ENCODE peak calls at places on chromosomes 6 and 20, in six cellular contexts. One of them, this sample, is unnamed.

GRCh38 chr6:121897337-121897760 is 461.9 kb downstream of the GJA1 start:
- DNase-seq in activated CD4-positive, alpha-beta T cell treated with anti-CD3 and anti-CD28 coated beads, Interleukin-2, amount 50 U/mL, for 1 hour: no peak
- DNase-seq in glutamatergic neuron: no peak
- DNase-seq in T-cell: no peak
- DNase-seq in nephron progenitor cell: no peak
- DNase-seq in GM12892: no peak
- DNase-seq in this sample: no peak

GRCh38 chr20:36862857-36863668 is 12.9 kb upstream of the TLDC2 start:
- DNase-seq in activated CD4-positive, alpha-beta T cell treated with anti-CD3 and anti-CD28 coated beads, Interleukin-2, amount 50 U/mL, for 1 hour: no peak
- DNase-seq in glutamatergic neuron: peak
- DNase-seq in T-cell: no peak
- DNase-seq in nephron progenitor cell: peak
- DNase-seq in GM12892: no peak
- DNase-seq in this sample: no peak

GRCh38 chr6:15621203-15622044 is 41.4 kb downstream of the DTNBP1 start:
- DNase-seq in activated CD4-positive, alpha-beta T cell treated with anti-CD3 and anti-CD28 coated beads, Interleukin-2, amount 50 U/mL, for 1 hour: no peak
- DNase-seq in glutamatergic neuron: peak
- DNase-seq in T-cell: no peak
- DNase-seq in nephron progenitor cell: peak
- DNase-seq in GM12892: peak
- DNase-seq in this sample: no peak

GRCh38 chr6:138430361-138431145 is 26.5 kb downstream of the HEBP2 start:
- DNase-seq in activated CD4-positive, alpha-beta T cell treated with anti-CD3 and anti-CD28 coated beads, Interleukin-2, amount 50 U/mL, for 1 hour: no peak
- DNase-seq in glutamatergic neuron: no peak
- DNase-seq in T-cell: no peak
- DNase-seq in nephron progenitor cell: no peak
- DNase-seq in GM12892: no peak
- DNase-seq in this sample: peak

GRCh38 chr6:72940265-72940664 is 285.0 kb downstream of the KHDC1L start:
- DNase-seq in activated CD4-positive, alpha-beta T cell treated with anti-CD3 and anti-CD28 coated beads, Interleukin-2, amount 50 U/mL, for 1 hour: no peak
- DNase-seq in glutamatergic neuron: no peak
- DNase-seq in T-cell: no peak
- DNase-seq in nephron progenitor cell: no peak
- DNase-seq in GM12892: no peak
- DNase-seq in this sample: no peak

GRCh38 chr6:73901986-73902385 is 206.0 kb downstream of the CD109 start:
- DNase-seq in activated CD4-positive, alpha-beta T cell treated with anti-CD3 and anti-CD28 coated beads, Interleukin-2, amount 50 U/mL, for 1 hour: no peak
- DNase-seq in glutamatergic neuron: no peak
- DNase-seq in T-cell: no peak
- DNase-seq in nephron progenitor cell: no peak
- DNase-seq in GM12892: no peak
- DNase-seq in this sample: no peak

GRCh38 chr20:50251383-50251748 is 60.7 kb downstream of the CEBPB start:
- DNase-seq in activated CD4-positive, alpha-beta T cell treated with anti-CD3 and anti-CD28 coated beads, Interleukin-2, amount 50 U/mL, for 1 hour: no peak
- DNase-seq in glutamatergic neuron: no peak
- DNase-seq in T-cell: no peak
- DNase-seq in nephron progenitor cell: no peak
- DNase-seq in GM12892: no peak
- DNase-seq in this sample: no peak

GRCh38 chr20:5991623-5992441 is 41.4 kb downstream of the MCM8 start:
- DNase-seq in activated CD4-positive, alpha-beta T cell treated with anti-CD3 and anti-CD28 coated beads, Interleukin-2, amount 50 U/mL, for 1 hour: no peak
- DNase-seq in glutamatergic neuron: no peak
- DNase-seq in T-cell: no peak
- DNase-seq in nephron progenitor cell: no peak
- DNase-seq in GM12892: no peak
- DNase-seq in this sample: no peak

GRCh38 chr20:23078351-23078993 is 7.7 kb downstream of the CD93 start:
- DNase-seq in activated CD4-positive, alpha-beta T cell treated with anti-CD3 and anti-CD28 coated beads, Interleukin-2, amount 50 U/mL, for 1 hour: no peak
- DNase-seq in glutamatergic neuron: no peak
- DNase-seq in T-cell: no peak
- DNase-seq in nephron progenitor cell: no peak
- DNase-seq in GM12892: no peak
- DNase-seq in this sample: no peak

GRCh38 chr6:144064402-144064830 is 31.0 kb downstream of the SF3B5 start:
- DNase-seq in activated CD4-positive, alpha-beta T cell treated with anti-CD3 and anti-CD28 coated beads, Interleukin-2, amount 50 U/mL, for 1 hour: peak
- DNase-seq in glutamatergic neuron: peak
- DNase-seq in T-cell: peak
- DNase-seq in nephron progenitor cell: peak
- DNase-seq in GM12892: no peak
- DNase-seq in this sample: no peak

GRCh38 chr20:38579219-38579618 is 1.8 kb upstream of the ADIG start:
- DNase-seq in activated CD4-positive, alpha-beta T cell treated with anti-CD3 and anti-CD28 coated beads, Interleukin-2, amount 50 U/mL, for 1 hour: no peak
- DNase-seq in glutamatergic neuron: no peak
- DNase-seq in T-cell: no peak
- DNase-seq in nephron progenitor cell: no peak
- DNase-seq in GM12892: no peak
- DNase-seq in this sample: no peak

GRCh38 chr20:39825950-39826349 is 863.1 kb downstream of the MAFB start:
- DNase-seq in activated CD4-positive, alpha-beta T cell treated with anti-CD3 and anti-CD28 coated beads, Interleukin-2, amount 50 U/mL, for 1 hour: no peak
- DNase-seq in glutamatergic neuron: no peak
- DNase-seq in T-cell: no peak
- DNase-seq in nephron progenitor cell: no peak
- DNase-seq in GM12892: no peak
- DNase-seq in this sample: no peak

GRCh38 chr6:101396552-101397173 is 3.2 kb downstream of the GRIK2 start:
- DNase-seq in activated CD4-positive, alpha-beta T cell treated with anti-CD3 and anti-CD28 coated beads, Interleukin-2, amount 50 U/mL, for 1 hour: peak
- DNase-seq in glutamatergic neuron: no peak
- DNase-seq in T-cell: peak
- DNase-seq in nephron progenitor cell: peak
- DNase-seq in GM12892: no peak
- DNase-seq in this sample: no peak

GRCh38 chr6:134061440-134061839 is 9.0 kb upstream of the SLC2A12 start:
- DNase-seq in activated CD4-positive, alpha-beta T cell treated with anti-CD3 and anti-CD28 coated beads, Interleukin-2, amount 50 U/mL, for 1 hour: no peak
- DNase-seq in glutamatergic neuron: peak
- DNase-seq in T-cell: no peak
- DNase-seq in nephron progenitor cell: no peak
- DNase-seq in GM12892: no peak
- DNase-seq in this sample: no peak

GRCh38 chr20:32126919-32127318 is 17.4 kb downstream of the TM9SF4 start:
- DNase-seq in activated CD4-positive, alpha-beta T cell treated with anti-CD3 and anti-CD28 coated beads, Interleukin-2, amount 50 U/mL, for 1 hour: no peak
- DNase-seq in glutamatergic neuron: no peak
- DNase-seq in T-cell: no peak
- DNase-seq in nephron progenitor cell: no peak
- DNase-seq in GM12892: no peak
- DNase-seq in this sample: no peak

GRCh38 chr20:19817017-19817416 is 59.0 kb downstream of the RIN2 start:
- DNase-seq in activated CD4-positive, alpha-beta T cell treated with anti-CD3 and anti-CD28 coated beads, Interleukin-2, amount 50 U/mL, for 1 hour: no peak
- DNase-seq in glutamatergic neuron: no peak
- DNase-seq in T-cell: no peak
- DNase-seq in nephron progenitor cell: no peak
- DNase-seq in GM12892: no peak
- DNase-seq in this sample: no peak

GRCh38 chr6:53070808-53071207 is 5.6 kb downstream of the FBXO9 start:
- DNase-seq in activated CD4-positive, alpha-beta T cell treated with anti-CD3 and anti-CD28 coated beads, Interleukin-2, amount 50 U/mL, for 1 hour: no peak
- DNase-seq in glutamatergic neuron: no peak
- DNase-seq in T-cell: no peak
- DNase-seq in nephron progenitor cell: no peak
- DNase-seq in GM12892: peak
- DNase-seq in this sample: no peak

GRCh38 chr6:109008951-109009760 is 85.5 kb downstream of the SESN1 start:
- DNase-seq in activated CD4-positive, alpha-beta T cell treated with anti-CD3 and anti-CD28 coated beads, Interleukin-2, amount 50 U/mL, for 1 hour: peak
- DNase-seq in glutamatergic neuron: peak
- DNase-seq in T-cell: peak
- DNase-seq in nephron progenitor cell: peak
- DNase-seq in GM12892: peak
- DNase-seq in this sample: peak

GRCh38 chr6:30480536-30481156 is 8.7 kb upstream of the HLA-E start:
- DNase-seq in activated CD4-positive, alpha-beta T cell treated with anti-CD3 and anti-CD28 coated beads, Interleukin-2, amount 50 U/mL, for 1 hour: no peak
- DNase-seq in glutamatergic neuron: no peak
- DNase-seq in T-cell: peak
- DNase-seq in nephron progenitor cell: no peak
- DNase-seq in GM12892: no peak
- DNase-seq in this sample: no peak

GRCh38 chr20:25399038-25399430 is 8.4 kb upstream of the ABHD12 start:
- DNase-seq in activated CD4-positive, alpha-beta T cell treated with anti-CD3 and anti-CD28 coated beads, Interleukin-2, amount 50 U/mL, for 1 hour: peak
- DNase-seq in glutamatergic neuron: no peak
- DNase-seq in T-cell: peak
- DNase-seq in nephron progenitor cell: no peak
- DNase-seq in GM12892: no peak
- DNase-seq in this sample: peak

GRCh38 chr6:82553863-82554531 is 190.4 kb downstream of the TPBG start:
- DNase-seq in activated CD4-positive, alpha-beta T cell treated with anti-CD3 and anti-CD28 coated beads, Interleukin-2, amount 50 U/mL, for 1 hour: no peak
- DNase-seq in glutamatergic neuron: no peak
- DNase-seq in T-cell: no peak
- DNase-seq in nephron progenitor cell: no peak
- DNase-seq in GM12892: no peak
- DNase-seq in this sample: no peak

GRCh38 chr6:130381459-130382380 is 15.9 kb downstream of the TMEM200A start:
- DNase-seq in activated CD4-positive, alpha-beta T cell treated with anti-CD3 and anti-CD28 coated beads, Interleukin-2, amount 50 U/mL, for 1 hour: peak
- DNase-seq in glutamatergic neuron: no peak
- DNase-seq in T-cell: peak
- DNase-seq in nephron progenitor cell: no peak
- DNase-seq in GM12892: no peak
- DNase-seq in this sample: no peak

GRCh38 chr20:16699287-16699686 is 30.5 kb upstream of the SNRPB2 start:
- DNase-seq in activated CD4-positive, alpha-beta T cell treated with anti-CD3 and anti-CD28 coated beads, Interleukin-2, amount 50 U/mL, for 1 hour: no peak
- DNase-seq in glutamatergic neuron: peak
- DNase-seq in T-cell: no peak
- DNase-seq in nephron progenitor cell: no peak
- DNase-seq in GM12892: no peak
- DNase-seq in this sample: no peak

GRCh38 chr6:129929433-129929832 is 68.3 kb upstream of the TMEM244 start:
- DNase-seq in activated CD4-positive, alpha-beta T cell treated with anti-CD3 and anti-CD28 coated beads, Interleukin-2, amount 50 U/mL, for 1 hour: no peak
- DNase-seq in glutamatergic neuron: no peak
- DNase-seq in T-cell: no peak
- DNase-seq in nephron progenitor cell: no peak
- DNase-seq in GM12892: no peak
- DNase-seq in this sample: peak

GRCh38 chr6:166957805-166958076 is 1.4 kb upstream of the RNASET2 start:
- DNase-seq in activated CD4-positive, alpha-beta T cell treated with anti-CD3 and anti-CD28 coated beads, Interleukin-2, amount 50 U/mL, for 1 hour: no peak
- DNase-seq in glutamatergic neuron: no peak
- DNase-seq in T-cell: no peak
- DNase-seq in nephron progenitor cell: no peak
- DNase-seq in GM12892: no peak
- DNase-seq in this sample: no peak

GRCh38 chr6:14406616-14407343 is 289.2 kb downstream of the CD83 start:
- DNase-seq in activated CD4-positive, alpha-beta T cell treated with anti-CD3 and anti-CD28 coated beads, Interleukin-2, amount 50 U/mL, for 1 hour: no peak
- DNase-seq in glutamatergic neuron: no peak
- DNase-seq in T-cell: no peak
- DNase-seq in nephron progenitor cell: no peak
- DNase-seq in GM12892: no peak
- DNase-seq in this sample: no peak

GRCh38 chr20:19786311-19786710 is 28.3 kb downstream of the RIN2 start:
- DNase-seq in activated CD4-positive, alpha-beta T cell treated with anti-CD3 and anti-CD28 coated beads, Interleukin-2, amount 50 U/mL, for 1 hour: no peak
- DNase-seq in glutamatergic neuron: peak
- DNase-seq in T-cell: no peak
- DNase-seq in nephron progenitor cell: no peak
- DNase-seq in GM12892: no peak
- DNase-seq in this sample: no peak

GRCh38 chr6:33577106-33577535 is 3.0 kb downstream of the BAK1 start:
- DNase-seq in activated CD4-positive, alpha-beta T cell treated with anti-CD3 and anti-CD28 coated beads, Interleukin-2, amount 50 U/mL, for 1 hour: no peak
- DNase-seq in glutamatergic neuron: no peak
- DNase-seq in T-cell: no peak
- DNase-seq in nephron progenitor cell: no peak
- DNase-seq in GM12892: no peak
- DNase-seq in this sample: no peak

GRCh38 chr6:131197716-131198115 is 62.4 kb downstream of the AKAP7 start:
- DNase-seq in activated CD4-positive, alpha-beta T cell treated with anti-CD3 and anti-CD28 coated beads, Interleukin-2, amount 50 U/mL, for 1 hour: peak
- DNase-seq in glutamatergic neuron: no peak
- DNase-seq in T-cell: peak
- DNase-seq in nephron progenitor cell: no peak
- DNase-seq in GM12892: no peak
- DNase-seq in this sample: no peak

GRCh38 chr6:21828689-21829088 is 235.1 kb downstream of the SOX4 start:
- DNase-seq in activated CD4-positive, alpha-beta T cell treated with anti-CD3 and anti-CD28 coated beads, Interleukin-2, amount 50 U/mL, for 1 hour: no peak
- DNase-seq in glutamatergic neuron: no peak
- DNase-seq in T-cell: no peak
- DNase-seq in nephron progenitor cell: no peak
- DNase-seq in GM12892: no peak
- DNase-seq in this sample: no peak

GRCh38 chr6:116392158-116393032 is 21.6 kb downstream of the DSE start:
- DNase-seq in activated CD4-positive, alpha-beta T cell treated with anti-CD3 and anti-CD28 coated beads, Interleukin-2, amount 50 U/mL, for 1 hour: no peak
- DNase-seq in glutamatergic neuron: no peak
- DNase-seq in T-cell: no peak
- DNase-seq in nephron progenitor cell: no peak
- DNase-seq in GM12892: no peak
- DNase-seq in this sample: no peak

GRCh38 chr6:28929887-28930620 is 6.3 kb upstream of the TRIM27 start:
- DNase-seq in activated CD4-positive, alpha-beta T cell treated with anti-CD3 and anti-CD28 coated beads, Interleukin-2, amount 50 U/mL, for 1 hour: no peak
- DNase-seq in glutamatergic neuron: no peak
- DNase-seq in T-cell: no peak
- DNase-seq in nephron progenitor cell: no peak
- DNase-seq in GM12892: no peak
- DNase-seq in this sample: no peak

GRCh38 chr20:62995898-62996595 is 10.7 kb downstream of the BHLHE23 start:
- DNase-seq in activated CD4-positive, alpha-beta T cell treated with anti-CD3 and anti-CD28 coated beads, Interleukin-2, amount 50 U/mL, for 1 hour: no peak
- DNase-seq in glutamatergic neuron: peak
- DNase-seq in T-cell: no peak
- DNase-seq in nephron progenitor cell: no peak
- DNase-seq in GM12892: no peak
- DNase-seq in this sample: no peak

GRCh38 chr20:62388839-62389600 is 2.1 kb downstream of the RPS21 start:
- DNase-seq in activated CD4-positive, alpha-beta T cell treated with anti-CD3 and anti-CD28 coated beads, Interleukin-2, amount 50 U/mL, for 1 hour: no peak
- DNase-seq in glutamatergic neuron: no peak
- DNase-seq in T-cell: no peak
- DNase-seq in nephron progenitor cell: no peak
- DNase-seq in GM12892: no peak
- DNase-seq in this sample: no peak

GRCh38 chr6:7236312-7237209 is 76.4 kb downstream of the SSR1 start:
- DNase-seq in activated CD4-positive, alpha-beta T cell treated with anti-CD3 and anti-CD28 coated beads, Interleukin-2, amount 50 U/mL, for 1 hour: no peak
- DNase-seq in glutamatergic neuron: no peak
- DNase-seq in T-cell: no peak
- DNase-seq in nephron progenitor cell: no peak
- DNase-seq in GM12892: no peak
- DNase-seq in this sample: no peak